ENCODE peak calls at places on chromosome 11, in ten cellular contexts. One of them, this sample, is unnamed.

GRCh38 chr11:18611196-18611595 is 11.6 kb downstream of the MISFA start:
- DNase-seq in HCT116: no peak
- DNase-seq in PC-3: no peak
- DNase-seq in uterus: no peak
- DNase-seq in body of pancreas: no peak
- DNase-seq in A549: no peak
- DNase-seq in psoas muscle: no peak
- DNase-seq in GM12864: no peak
- DNase-seq in heart left ventricle: no peak
- DNase-seq in cardiac fibroblast: peak
- DNase-seq in this sample: no peak

GRCh38 chr11:66459138-66459778 is 7.4 kb upstream of the PELI3 start:
- DNase-seq in cardiac fibroblast: no peak
- DNase-seq in GM12864: no peak
- DNase-seq in heart left ventricle: no peak
- DNase-seq in PC-3: no peak
- DNase-seq in A549: no peak
- DNase-seq in uterus: no peak
- DNase-seq in psoas muscle: no peak
- DNase-seq in body of pancreas: no peak
- DNase-seq in HCT116: no peak
- DNase-seq in this sample: no peak

GRCh38 chr11:6856871-6857270 is 6.0 kb upstream of the OR10A2 start:
- DNase-seq in HCT116: no peak
- DNase-seq in PC-3: peak
- DNase-seq in A549: no peak
- DNase-seq in GM12864: no peak
- DNase-seq in psoas muscle: no peak
- DNase-seq in heart left ventricle: no peak
- DNase-seq in body of pancreas: no peak
- DNase-seq in cardiac fibroblast: peak
- DNase-seq in uterus: no peak
- DNase-seq in this sample: peak

GRCh38 chr11:133935551-133935910 is 21.2 kb downstream of the IGSF9B start:
- DNase-seq in heart left ventricle: no peak
- DNase-seq in GM12864: no peak
- DNase-seq in psoas muscle: no peak
- DNase-seq in body of pancreas: no peak
- DNase-seq in uterus: no peak
- DNase-seq in A549: no peak
- DNase-seq in PC-3: no peak
- DNase-seq in cardiac fibroblast: no peak
- DNase-seq in HCT116: no peak
- DNase-seq in this sample: no peak

GRCh38 chr11:133388260-133388659 is 144.0 kb downstream of the OPCML start:
- DNase-seq in uterus: no peak
- DNase-seq in HCT116: no peak
- DNase-seq in PC-3: no peak
- DNase-seq in body of pancreas: no peak
- DNase-seq in cardiac fibroblast: no peak
- DNase-seq in psoas muscle: no peak
- DNase-seq in heart left ventricle: no peak
- DNase-seq in A549: no peak
- DNase-seq in GM12864: no peak
- DNase-seq in this sample: no peak

GRCh38 chr11:58285483-58286040 is 17.5 kb upstream of the OR10W1 start:
- DNase-seq in cardiac fibroblast: no peak
- DNase-seq in HCT116: no peak
- DNase-seq in body of pancreas: no peak
- DNase-seq in uterus: no peak
- DNase-seq in PC-3: peak
- DNase-seq in heart left ventricle: no peak
- DNase-seq in GM12864: no peak
- DNase-seq in A549: no peak
- DNase-seq in psoas muscle: no peak
- DNase-seq in this sample: no peak

GRCh38 chr11:88377151-88377550 is 39.6 kb upstream of the CTSC start:
- DNase-seq in HCT116: no peak
- DNase-seq in GM12864: no peak
- DNase-seq in psoas muscle: no peak
- DNase-seq in body of pancreas: no peak
- DNase-seq in A549: no peak
- DNase-seq in uterus: no peak
- DNase-seq in cardiac fibroblast: no peak
- DNase-seq in heart left ventricle: no peak
- DNase-seq in PC-3: no peak
- DNase-seq in this sample: no peak

GRCh38 chr11:6474806-6475500 is 1.2 kb upstream of the TRIM3 start:
- DNase-seq in GM12864: no peak
- DNase-seq in A549: no peak
- DNase-seq in psoas muscle: no peak
- DNase-seq in PC-3: no peak
- DNase-seq in body of pancreas: no peak
- DNase-seq in uterus: no peak
- DNase-seq in heart left ventricle: no peak
- DNase-seq in cardiac fibroblast: no peak
- DNase-seq in HCT116: no peak
- DNase-seq in this sample: no peak

GRCh38 chr11:102377891-102378290 is 30.9 kb downstream of the BIRC2 start:
- DNase-seq in psoas muscle: no peak
- DNase-seq in cardiac fibroblast: no peak
- DNase-seq in heart left ventricle: no peak
- DNase-seq in PC-3: no peak
- DNase-seq in A549: no peak
- DNase-seq in body of pancreas: no peak
- DNase-seq in uterus: no peak
- DNase-seq in HCT116: no peak
- DNase-seq in GM12864: no peak
- DNase-seq in this sample: no peak

GRCh38 chr11:77705195-77705876 is 67.7 kb upstream of the CLNS1A start:
- DNase-seq in uterus: no peak
- DNase-seq in HCT116: peak
- DNase-seq in GM12864: no peak
- DNase-seq in cardiac fibroblast: peak
- DNase-seq in heart left ventricle: no peak
- DNase-seq in PC-3: peak
- DNase-seq in body of pancreas: no peak
- DNase-seq in psoas muscle: no peak
- DNase-seq in A549: peak
- DNase-seq in this sample: peak

GRCh38 chr11:34135439-34135838 is 30.0 kb downstream of the NAT10 start:
- DNase-seq in uterus: no peak
- DNase-seq in GM12864: no peak
- DNase-seq in A549: no peak
- DNase-seq in PC-3: no peak
- DNase-seq in body of pancreas: no peak
- DNase-seq in heart left ventricle: no peak
- DNase-seq in HCT116: no peak
- DNase-seq in cardiac fibroblast: no peak
- DNase-seq in psoas muscle: no peak
- DNase-seq in this sample: no peak
- H3K4me3 ChIP-seq in uterus: no peak
- H3K4me3 ChIP-seq in GM12864: no peak
- H3K4me3 ChIP-seq in A549: no peak
- H3K4me3 ChIP-seq in PC-3: no peak
- H3K4me3 ChIP-seq in body of pancreas: no peak
- H3K4me3 ChIP-seq in heart left ventricle: no peak
- H3K4me3 ChIP-seq in HCT116: no peak
- H3K4me3 ChIP-seq in cardiac fibroblast: no peak
- H3K4me3 ChIP-seq in psoas muscle: no peak
- H3K4me3 ChIP-seq in this sample: no peak

GRCh38 chr11:130246270-130246669 is 68.4 kb downstream of the ZBTB44 start:
- DNase-seq in heart left ventricle: no peak
- DNase-seq in HCT116: no peak
- DNase-seq in body of pancreas: no peak
- DNase-seq in A549: no peak
- DNase-seq in cardiac fibroblast: no peak
- DNase-seq in PC-3: no peak
- DNase-seq in uterus: no peak
- DNase-seq in GM12864: no peak
- DNase-seq in psoas muscle: no peak
- DNase-seq in this sample: no peak

GRCh38 chr11:130244851-130245250 is 69.9 kb downstream of the ZBTB44 start:
- DNase-seq in HCT116: no peak
- DNase-seq in psoas muscle: no peak
- DNase-seq in heart left ventricle: no peak
- DNase-seq in cardiac fibroblast: no peak
- DNase-seq in A549: no peak
- DNase-seq in GM12864: no peak
- DNase-seq in body of pancreas: no peak
- DNase-seq in uterus: no peak
- DNase-seq in PC-3: no peak
- DNase-seq in this sample: no peak

GRCh38 chr11:130237282-130238006 is 77.3 kb downstream of the ZBTB44 start:
- DNase-seq in A549: no peak
- DNase-seq in GM12864: no peak
- DNase-seq in uterus: no peak
- DNase-seq in HCT116: no peak
- DNase-seq in body of pancreas: no peak
- DNase-seq in PC-3: no peak
- DNase-seq in heart left ventricle: no peak
- DNase-seq in psoas muscle: no peak
- DNase-seq in cardiac fibroblast: no peak
- DNase-seq in this sample: no peak

GRCh38 chr11:130243816-130244215 is 70.9 kb downstream of the ZBTB44 start:
- DNase-seq in uterus: no peak
- DNase-seq in heart left ventricle: no peak
- DNase-seq in GM12864: no peak
- DNase-seq in PC-3: no peak
- DNase-seq in HCT116: no peak
- DNase-seq in A549: no peak
- DNase-seq in cardiac fibroblast: no peak
- DNase-seq in psoas muscle: no peak
- DNase-seq in body of pancreas: no peak
- DNase-seq in this sample: no peak

DNA sequence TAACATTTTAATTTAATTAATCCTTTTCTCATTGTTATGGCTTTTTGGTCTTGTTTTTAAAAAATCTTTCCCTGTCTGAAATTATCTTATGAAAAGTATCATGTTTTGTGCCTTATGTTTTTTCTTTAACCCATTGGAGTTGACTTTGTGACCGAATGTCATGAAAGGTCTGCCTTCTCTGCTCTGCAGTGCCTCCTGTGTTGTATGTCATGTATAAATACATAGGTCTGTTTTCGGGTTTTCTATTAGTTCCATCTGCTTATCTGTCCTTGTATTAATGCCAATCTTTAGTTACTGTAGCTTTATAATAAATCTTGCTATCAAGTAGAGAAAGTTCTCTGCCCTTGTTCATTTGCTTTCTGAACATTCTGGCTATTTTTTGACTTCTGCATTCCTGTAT is 73.0 kb downstream of the ZBTB44 start:
- DNase-seq in cardiac fibroblast: no peak
- DNase-seq in PC-3: no peak
- DNase-seq in body of pancreas: no peak
- DNase-seq in A549: no peak
- DNase-seq in psoas muscle: no peak
- DNase-seq in heart left ventricle: no peak
- DNase-seq in GM12864: no peak
- DNase-seq in uterus: no peak
- DNase-seq in HCT116: no peak
- DNase-seq in this sample: no peak
- TF ChIP-seq CTCF in cardiac fibroblast: no peak
- TF ChIP-seq CTCF in PC-3: peak
- TF ChIP-seq CTCF in body of pancreas: no peak
- TF ChIP-seq CTCF in A549: no peak
- TF ChIP-seq CTCF in psoas muscle: no peak
- TF ChIP-seq CTCF in heart left ventricle: no peak
- TF ChIP-seq CTCF in GM12864: no peak
- TF ChIP-seq CTCF in uterus: no peak
- TF ChIP-seq CTCF in HCT116: no peak
- TF ChIP-seq CTCF in this sample: no peak

GRCh38 chr11:22668005-22668796 is 1.8 kb downstream of the GAS2 start:
- DNase-seq in cardiac fibroblast: no peak
- DNase-seq in heart left ventricle: no peak
- DNase-seq in uterus: no peak
- DNase-seq in GM12864: no peak
- DNase-seq in HCT116: no peak
- DNase-seq in psoas muscle: no peak
- DNase-seq in A549: no peak
- DNase-seq in body of pancreas: no peak
- DNase-seq in PC-3: no peak
- DNase-seq in this sample: no peak
- H3K4me3 ChIP-seq in cardiac fibroblast: no peak
- H3K4me3 ChIP-seq in heart left ventricle: peak
- H3K4me3 ChIP-seq in uterus: no peak
- H3K4me3 ChIP-seq in GM12864: no peak
- H3K4me3 ChIP-seq in HCT116: no peak
- H3K4me3 ChIP-seq in psoas muscle: peak
- H3K4me3 ChIP-seq in A549: no peak
- H3K4me3 ChIP-seq in body of pancreas: no peak
- H3K4me3 ChIP-seq in PC-3: no peak
- H3K4me3 ChIP-seq in this sample: no peak

GRCh38 chr11:70942593-70942992 is 309.8 kb downstream of the SHANK2 start:
- DNase-seq in cardiac fibroblast: no peak
- DNase-seq in PC-3: no peak
- DNase-seq in uterus: no peak
- DNase-seq in psoas muscle: no peak
- DNase-seq in heart left ventricle: no peak
- DNase-seq in body of pancreas: no peak
- DNase-seq in A549: peak
- DNase-seq in HCT116: peak
- DNase-seq in GM12864: no peak
- DNase-seq in this sample: peak

GRCh38 chr11:70948416-70948815 is 304.0 kb downstream of the SHANK2 start:
- DNase-seq in PC-3: no peak
- DNase-seq in GM12864: no peak
- DNase-seq in HCT116: no peak
- DNase-seq in body of pancreas: no peak
- DNase-seq in heart left ventricle: no peak
- DNase-seq in cardiac fibroblast: no peak
- DNase-seq in psoas muscle: peak
- DNase-seq in A549: no peak
- DNase-seq in uterus: no peak
- DNase-seq in this sample: no peak

GRCh38 chr11:70944141-70944540 is 308.2 kb downstream of the SHANK2 start:
- DNase-seq in body of pancreas: no peak
- DNase-seq in uterus: no peak
- DNase-seq in psoas muscle: peak
- DNase-seq in heart left ventricle: no peak
- DNase-seq in A549: no peak
- DNase-seq in PC-3: no peak
- DNase-seq in HCT116: no peak
- DNase-seq in GM12864: no peak
- DNase-seq in cardiac fibroblast: no peak
- DNase-seq in this sample: no peak

GRCh38 chr11:70948855-70949551 is 303.4 kb downstream of the SHANK2 start:
- DNase-seq in heart left ventricle: no peak
- DNase-seq in uterus: no peak
- DNase-seq in cardiac fibroblast: no peak
- DNase-seq in body of pancreas: peak
- DNase-seq in GM12864: no peak
- DNase-seq in A549: no peak
- DNase-seq in HCT116: no peak
- DNase-seq in PC-3: no peak
- DNase-seq in psoas muscle: peak
- DNase-seq in this sample: no peak

DNA sequence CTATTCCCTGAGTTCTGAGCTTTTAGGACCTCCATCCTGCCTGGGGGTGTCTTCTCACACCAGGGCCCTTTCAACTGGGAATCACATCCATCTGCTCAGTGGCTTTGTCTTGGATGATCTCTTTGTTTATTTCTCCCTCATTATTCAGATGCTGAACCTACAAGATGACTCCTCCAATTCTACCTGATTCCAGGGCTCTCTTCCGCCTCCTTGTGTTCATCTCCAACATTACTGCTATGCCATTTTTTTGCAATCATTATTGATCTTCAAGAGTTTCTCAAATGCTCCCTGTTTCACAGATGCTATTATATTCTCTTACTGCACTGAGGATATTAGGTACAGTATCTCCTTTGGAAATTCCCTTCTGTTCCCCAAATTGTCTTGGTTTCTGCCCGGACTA is 307.7 kb downstream of the SHANK2 start:
- DNase-seq in psoas muscle: no peak
- DNase-seq in GM12864: no peak
- DNase-seq in heart left ventricle: no peak
- DNase-seq in uterus: no peak
- DNase-seq in cardiac fibroblast: no peak
- DNase-seq in body of pancreas: no peak
- DNase-seq in PC-3: no peak
- DNase-seq in HCT116: no peak
- DNase-seq in A549: no peak
- DNase-seq in this sample: no peak
- TF ChIP-seq CTCF in psoas muscle: no peak
- TF ChIP-seq CTCF in GM12864: no peak
- TF ChIP-seq CTCF in heart left ventricle: no peak
- TF ChIP-seq CTCF in uterus: no peak
- TF ChIP-seq CTCF in cardiac fibroblast: no peak
- TF ChIP-seq CTCF in body of pancreas: no peak
- TF ChIP-seq CTCF in PC-3: peak
- TF ChIP-seq CTCF in HCT116: no peak
- TF ChIP-seq CTCF in A549: no peak
- TF ChIP-seq CTCF in this sample: no peak

This sample was measured in choroid plexus epithelial cell.